ENCODE peak calls at places on chromosomes 4 and X, in six cellular contexts. X is SK-N-SH, I is HCT116, O is MM.1S, T is neural progenitor cell, H is PC-3. P is an unnamed sample.

GRCh38 chr4:17875402-17876070 is 64.8 kb downstream of the NCAPG start:
- DNase-seq in O (no peak), H (no peak), I (no peak), T (no peak), X (no peak), P (no peak)

GRCh38 chr4:169485791-169486742 is 126.3 kb downstream of the NEK1 start:
- DNase-seq in O (peak), T (peak), H (peak), X (peak), I (peak), P (peak)

GRCh38 chrX:17550011-17550410 is 175.0 kb downstream of the NHS start:
- DNase-seq in T (no peak), O (no peak), X (no peak), I (no peak), H (no peak), P (no peak)

GRCh38 chr4:185847352-185848078 is 35.5 kb upstream of the SORBS2 start:
- DNase-seq in I (no peak), H (peak), X (peak), O (no peak), T (no peak), P (peak)

GRCh38 chr4:16582036-16582435 is 316.4 kb downstream of the LDB2 start:
- DNase-seq in X (no peak), H (peak), I (no peak), T (no peak), O (no peak), P (no peak)

GRCh38 chrX:53300157-53300556 is 18.8 kb upstream of the IQSEC2 start:
- DNase-seq in O (no peak), I (no peak), T (no peak), X (no peak), H (no peak), P (no peak)

GRCh38 chrX:120522820-120523219 is 37.9 kb downstream of the CUL4B start:
- DNase-seq in I (no peak), O (no peak), X (no peak), H (peak), T (no peak), P (no peak)

GRCh38 chrX:94178145-94178790 is 504.3 kb downstream of the FAM133A start:
- DNase-seq in I (no peak), T (no peak), O (no peak), H (peak), X (no peak), P (peak)

GRCh38 chrX:6989858-6990257 is 157.7 kb upstream of the STS start:
- DNase-seq in H (no peak), T (no peak), I (no peak), X (no peak), O (no peak), P (no peak)

DNA sequence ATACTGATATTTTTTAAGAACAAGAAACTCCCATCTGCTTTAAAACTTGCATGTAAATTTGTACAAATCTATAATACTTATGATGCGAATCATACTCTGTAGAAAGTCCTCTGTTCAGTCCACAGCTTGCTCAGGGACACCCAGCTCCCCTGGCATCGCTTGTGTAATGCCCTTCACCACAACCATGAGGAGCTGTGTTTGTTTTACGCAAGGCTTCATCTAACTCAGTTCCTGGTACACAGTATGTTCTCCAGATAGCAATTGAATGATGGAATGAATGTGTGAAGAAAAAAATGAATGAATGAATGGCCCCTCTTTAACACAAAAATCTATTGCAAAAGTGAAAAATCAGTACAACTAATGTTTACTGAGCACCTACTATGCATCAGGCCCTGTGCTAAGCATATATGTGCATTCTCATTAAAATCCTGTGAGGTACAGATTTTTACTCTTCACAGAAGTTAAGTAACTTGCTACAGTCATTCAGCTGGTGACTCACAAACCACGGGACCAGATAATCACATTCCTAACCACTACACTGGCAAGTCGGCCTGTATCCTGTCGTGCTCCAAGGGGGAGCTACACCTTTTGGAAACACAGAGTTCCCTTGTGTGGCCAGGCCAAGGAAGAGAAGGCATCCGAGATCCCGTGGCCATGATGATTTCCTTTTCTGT is 58.7 kb upstream of the KDR start:
- DNase-seq in H (peak), T (no peak), I (peak), O (no peak), X (no peak), P (peak)
- TF ChIP-seq EZH2phosphoT487 in H (no peak), T (no peak), I (no peak), O (no peak), X (no peak), P (no peak)

GRCh38 chr4:112751447-112751846 is 114.5 kb downstream of the LARP7 start:
- DNase-seq in X (no peak), I (no peak), H (no peak), T (peak), O (no peak), P (no peak)
- H3K9ac ChIP-seq in X (no peak), I (no peak), H (no peak), T (no peak), O (no peak), P (no peak)

DNA sequence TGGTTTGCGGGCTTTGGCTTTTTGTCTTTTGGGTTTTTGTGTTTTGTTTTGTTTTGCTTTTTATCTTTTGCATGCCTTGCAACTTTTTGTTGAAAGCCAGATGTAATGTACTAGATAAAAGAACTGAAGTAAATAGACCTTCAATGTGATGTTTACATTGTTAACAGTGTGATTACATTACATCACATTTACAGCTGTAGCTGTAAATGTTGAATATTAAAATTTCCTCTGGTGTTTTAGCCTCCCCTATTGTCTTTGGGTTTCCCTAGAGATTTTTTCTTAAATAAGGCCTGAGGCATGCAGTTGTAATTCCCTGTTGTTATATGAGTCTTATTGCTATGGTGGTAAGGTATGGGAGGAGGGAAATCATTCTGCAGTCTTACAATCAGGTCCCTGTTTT is 275.0 kb downstream of the PARM1 start:
- DNase-seq in X (no peak), I (no peak), T (no peak), O (no peak), H (no peak), P (no peak)
- TF ChIP-seq EZH2phosphoT487 in X (no peak), I (no peak), T (no peak), O (no peak), H (no peak), P (no peak)

DNA sequence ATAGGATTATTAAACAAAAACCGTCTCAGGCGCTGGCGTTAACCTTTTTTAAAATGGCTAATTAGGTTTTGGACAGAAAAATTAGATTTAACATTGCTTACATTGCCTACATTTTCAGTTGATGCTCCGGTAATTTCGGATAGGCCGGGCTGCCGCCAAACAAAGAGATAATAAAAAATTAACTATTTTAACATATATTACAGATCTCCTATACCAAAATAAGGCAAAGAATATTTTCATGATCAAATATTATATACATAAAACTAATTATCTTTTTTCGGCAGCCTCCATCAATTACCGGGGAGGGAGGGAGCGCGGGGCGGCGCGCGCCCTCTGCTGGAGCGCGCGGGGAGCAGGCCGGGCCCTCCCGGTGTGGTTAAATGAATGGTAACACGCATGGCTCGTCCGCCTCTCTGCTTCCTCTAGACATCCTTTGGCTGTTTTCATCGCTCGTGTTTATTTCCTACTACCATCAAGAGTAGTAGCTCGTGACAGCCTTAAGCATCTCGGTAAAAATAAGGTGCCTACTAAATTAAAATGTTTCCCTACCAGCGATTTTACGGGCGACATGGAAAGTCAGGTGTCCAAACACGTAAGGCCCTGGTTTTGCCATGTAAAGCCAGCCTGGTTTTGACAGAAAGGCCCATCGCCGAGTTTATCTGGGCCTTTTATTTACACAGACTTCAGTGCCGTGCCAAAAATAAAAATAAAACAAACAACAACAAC is 52.4 kb upstream of the TMEM33 start:
- DNase-seq in X (peak), T (peak), I (no peak), H (peak), O (peak), P (peak)
- H3K9ac ChIP-seq in X (no peak), T (no peak), I (no peak), H (no peak), O (no peak), P (no peak)

GRCh38 chr4:100557306-100557705 is 39.5 kb upstream of the EMCN start:
- DNase-seq in I (no peak), T (no peak), H (no peak), O (no peak), X (no peak), P (no peak)

GRCh38 chr4:100555791-100556190 is 38.0 kb upstream of the EMCN start:
- DNase-seq in H (no peak), T (no peak), X (no peak), I (no peak), O (no peak), P (peak)
- TF ChIP-seq EZH2phosphoT487 in H (no peak), T (no peak), X (no peak), I (no peak), O (no peak), P (no peak)

GRCh38 chr4:6197433-6198174 is 2.7 kb downstream of the JAKMIP1 start:
- DNase-seq in T (no peak), O (no peak), X (no peak), H (no peak), I (no peak), P (no peak)

GRCh38 chr4:6199344-6199921 is 916 bp downstream of the JAKMIP1 start:
- DNase-seq in T (peak), X (peak), I (no peak), O (no peak), H (no peak), P (no peak)

GRCh38 chr4:6198768-6199343 is 1.5 kb downstream of the JAKMIP1 start:
- DNase-seq in I (no peak), T (peak), X (peak), H (no peak), O (no peak), P (no peak)

GRCh38 chr4:6196871-6197270 is 3.5 kb downstream of the JAKMIP1 start:
- DNase-seq in O (no peak), T (no peak), I (no peak), H (no peak), X (no peak), P (no peak)

GRCh38 chr4:6198278-6198677 is 2.1 kb downstream of the JAKMIP1 start:
- DNase-seq in X (no peak), H (no peak), T (no peak), I (no peak), O (no peak), P (no peak)
- H3K9ac ChIP-seq in X (no peak), H (no peak), T (no peak), I (no peak), O (no peak), P (no peak)

GRCh38 chr4:139839664-139840063 is 174.0 kb downstream of the MGST2 start:
- DNase-seq in H (no peak), O (no peak), T (no peak), I (no peak), X (peak), P (no peak)

GRCh38 chr4:139838811-139839210 is 173.2 kb downstream of the MGST2 start:
- DNase-seq in I (no peak), X (no peak), O (no peak), H (no peak), T (no peak), P (no peak)

GRCh38 chr4:139841464-139842195 is 176.0 kb downstream of the MGST2 start:
- DNase-seq in I (no peak), O (no peak), X (no peak), T (peak), H (no peak), P (no peak)

GRCh38 chr4:139843643-139844042 is 178.0 kb downstream of the MGST2 start:
- DNase-seq in X (no peak), H (no peak), O (no peak), T (no peak), I (no peak), P (no peak)

GRCh38 chr4:139840773-139841172 is 175.2 kb downstream of the MGST2 start:
- DNase-seq in H (no peak), X (no peak), T (no peak), O (no peak), I (no peak), P (no peak)
- TF ChIP-seq EZH2phosphoT487 in H (no peak), X (no peak), T (no peak), O (no peak), I (no peak), P (no peak)

GRCh38 chr4:66575024-66575696 is 904.9 kb upstream of the EPHA5 start:
- DNase-seq in X (no peak), H (peak), O (no peak), T (no peak), I (no peak), P (no peak)
- H3K9ac ChIP-seq in X (no peak), H (peak), O (no peak), T (no peak), I (no peak), P (no peak)

DNA sequence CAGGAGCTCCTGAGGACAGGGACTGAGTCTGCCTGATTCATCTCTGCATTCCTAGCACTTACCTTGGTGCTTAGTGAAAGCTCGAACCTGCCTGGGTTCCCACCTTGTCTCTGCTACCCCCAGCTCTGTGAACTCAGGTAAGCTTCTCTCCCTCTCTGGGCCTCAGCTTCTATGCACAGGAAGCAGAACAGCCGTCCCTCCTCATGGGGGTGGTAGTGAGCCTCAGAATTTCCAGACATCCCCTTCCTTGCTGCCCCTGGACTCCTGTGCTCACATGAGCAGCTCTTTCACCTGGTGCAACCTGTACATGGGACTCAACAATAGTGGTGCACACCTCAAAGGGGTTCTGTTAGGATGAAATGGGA is 50.8 kb downstream of the HTRA3 start:
- DNase-seq in X (no peak), H (peak), T (no peak), I (no peak), O (no peak), P (no peak)
- TF ChIP-seq EZH2phosphoT487 in X (no peak), H (no peak), T (no peak), I (no peak), O (no peak), P (no peak)